ENCODE peak calls at places on chromosomes 7 and 10, in seven cellular contexts. B is AG10803, V is SK-N-SH, Y is uterus, N is PC-3, E is SK-N-MC, K is heart left ventricle. W is an unnamed sample.

GRCh38 chr10:64093304-64093703 is 572.1 kb downstream of the REEP3 start:
- DNase-seq in Y (no peak), V (no peak), N (no peak), E (no peak), B (no peak), K (no peak), W (no peak)

GRCh38 chr10:131310904-131311660 is 439 bp downstream of the TCERG1L start:
- DNase-seq in Y (no peak), V (no peak), B (no peak), K (no peak), N (no peak), E (no peak), W (no peak)

GRCh38 chr10:47374611-47375536 is 9.2 kb downstream of the ZNF488 start:
- DNase-seq in E (no peak), V (no peak), K (peak), Y (no peak), N (no peak), B (peak), W (peak)

GRCh38 chr10:118768041-118768933 is 13.5 kb upstream of the CACUL1 start:
- DNase-seq in E (no peak), N (peak), Y (no peak), V (peak), K (no peak), B (no peak), W (no peak)

GRCh38 chr10:11328264-11329054 is 283.0 kb downstream of the USP6NL start:
- DNase-seq in E (no peak), Y (no peak), V (no peak), K (no peak), B (peak), N (no peak), W (no peak)

GRCh38 chr10:95748349-95748748 is 7.6 kb upstream of the ENTPD1 start:
- DNase-seq in B (no peak), V (no peak), Y (no peak), E (no peak), K (no peak), N (no peak), W (no peak)

GRCh38 chr7:55240418-55241142 is 124.6 kb upstream of the LANCL2 start:
- DNase-seq in B (no peak), K (no peak), V (no peak), N (no peak), Y (no peak), E (no peak), W (no peak)

GRCh38 chr10:37549054-37549453 is 308.4 kb downstream of the ZNF248 start:
- DNase-seq in V (no peak), K (no peak), Y (no peak), N (no peak), B (no peak), E (no peak), W (no peak)

GRCh38 chr7:33669251-33669670 is 236.1 kb upstream of the BMPER start:
- DNase-seq in V (no peak), N (peak), B (no peak), E (no peak), Y (no peak), K (no peak), W (no peak)

GRCh38 chr10:113539789-113540188 is 13.1 kb upstream of the HABP2 start:
- DNase-seq in K (no peak), V (no peak), B (peak), E (no peak), N (peak), Y (peak), W (peak)

GRCh38 chr10:33066558-33067236 is 108.7 kb upstream of the ITGB1 start:
- DNase-seq in E (no peak), Y (no peak), V (no peak), K (no peak), B (peak), N (peak), W (no peak)

GRCh38 chr10:133109736-133110532 is 22.2 kb downstream of the ADGRA1 start:
- DNase-seq in V (no peak), N (peak), K (no peak), E (no peak), Y (no peak), B (no peak), W (no peak)

DNA sequence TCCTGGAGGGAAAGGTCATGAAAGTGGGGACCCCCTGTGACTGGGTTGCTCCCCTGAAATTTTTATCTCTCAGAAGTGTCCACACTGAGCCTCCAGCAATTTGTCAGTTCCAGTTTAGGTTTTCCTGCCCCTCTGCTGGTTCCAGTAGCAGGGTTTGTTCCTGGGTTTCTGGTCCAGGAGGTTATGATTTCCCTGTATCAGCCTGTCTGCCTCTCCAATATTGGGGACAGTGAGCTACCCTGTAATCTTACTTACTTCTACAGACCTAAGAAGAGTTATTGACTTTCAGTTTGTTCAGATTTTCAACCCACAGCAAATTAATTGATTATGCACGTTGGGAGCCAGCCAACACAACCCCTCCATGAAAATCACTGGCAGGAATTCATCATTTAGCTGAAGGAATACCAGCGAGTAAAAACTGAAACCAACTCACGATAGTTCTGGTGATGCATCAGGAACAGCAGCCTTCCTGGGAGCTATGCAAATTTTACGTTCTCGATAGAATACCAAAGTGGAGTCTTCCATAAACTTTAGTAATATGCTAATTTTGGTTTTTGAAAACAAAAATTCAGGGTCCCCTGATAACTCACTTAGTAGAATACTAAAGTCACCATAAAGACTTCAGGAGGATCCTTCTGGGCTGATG is 31.3 kb upstream of the IL15RA start:
- DNase-seq in E (no peak), K (no peak), Y (no peak), B (no peak), N (no peak), V (no peak), W (no peak)
- H3K4me3 ChIP-seq in E (no peak), K (no peak), Y (no peak), B (peak), N (no peak), V (no peak), W (no peak)

GRCh38 chr10:71243756-71244637 is 31.6 kb downstream of the UNC5B start:
- DNase-seq in N (peak), B (peak), V (no peak), E (no peak), K (no peak), Y (no peak), W (no peak)
- H3K4me3 ChIP-seq in N (no peak), B (peak), V (no peak), E (peak), K (no peak), Y (no peak), W (peak)

GRCh38 chr7:917255-918117 is 37.0 kb downstream of the ADAP1 start:
- DNase-seq in N (no peak), E (no peak), B (no peak), K (no peak), Y (no peak), V (no peak), W (no peak)
- H3K4me3 ChIP-seq in N (no peak), E (no peak), B (no peak), K (no peak), Y (no peak), V (no peak), W (no peak)

GRCh38 chr10:71715860-71716259 is 3.7 kb downstream of the C10orf105 start:
- DNase-seq in E (no peak), K (no peak), Y (no peak), N (no peak), V (no peak), B (no peak), W (no peak)

GRCh38 chr10:71713135-71714040 is 6.2 kb downstream of the C10orf105 start:
- DNase-seq in E (no peak), K (peak), V (no peak), N (no peak), Y (peak), B (peak), W (peak)

GRCh38 chr10:71714055-71714454 is 5.5 kb downstream of the C10orf105 start:
- DNase-seq in Y (no peak), B (no peak), N (no peak), K (no peak), E (no peak), V (no peak), W (no peak)

GRCh38 chr10:71715026-71715425 is 4.6 kb downstream of the C10orf105 start:
- DNase-seq in E (no peak), V (no peak), K (no peak), Y (no peak), B (no peak), N (no peak), W (no peak)

DNA sequence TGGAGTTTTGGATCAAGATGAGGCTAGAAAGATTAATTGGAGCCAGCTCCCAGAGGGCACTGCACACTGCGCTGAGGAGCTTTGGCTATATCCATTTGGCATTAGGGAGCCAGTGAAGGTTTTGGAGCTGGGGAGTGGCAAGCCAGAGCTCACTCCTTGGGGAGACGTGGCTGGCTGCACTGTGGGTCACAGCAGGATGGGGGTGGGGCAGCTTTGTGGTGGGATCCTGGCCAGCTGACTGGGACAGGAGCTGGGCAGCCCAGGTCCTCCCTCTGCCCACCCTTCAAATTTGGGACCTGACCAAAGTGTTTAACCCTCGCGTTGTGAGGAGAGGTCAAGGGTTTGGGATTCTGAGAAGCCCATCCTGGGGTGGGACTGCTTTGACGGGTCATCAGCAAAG is 5.0 kb downstream of the C10orf105 start:
- DNase-seq in V (no peak), N (no peak), K (no peak), Y (no peak), E (no peak), B (no peak), W (no peak)
- H3K4me3 ChIP-seq in V (no peak), N (no peak), K (no peak), Y (no peak), E (no peak), B (no peak), W (no peak)

DNA sequence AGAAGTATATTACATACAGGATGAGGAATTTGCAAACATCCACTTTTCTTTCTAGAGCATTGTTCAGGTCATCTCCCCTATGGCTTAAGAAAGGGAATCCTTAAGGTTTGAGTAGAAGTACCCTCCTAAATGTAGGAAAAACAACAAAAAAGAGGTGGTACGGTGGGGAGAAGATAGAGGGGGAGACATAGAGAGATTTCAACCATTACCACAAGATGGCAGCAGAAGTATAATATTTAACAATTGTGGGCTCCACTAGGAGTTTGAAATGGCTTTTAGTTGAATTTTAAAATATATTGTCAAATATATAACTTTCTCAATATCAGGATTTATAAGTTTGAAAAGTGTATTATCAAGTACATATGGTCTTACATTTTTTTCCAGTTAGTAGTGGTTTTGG is 72.7 kb upstream of the PRKG1 start:
- DNase-seq in Y (no peak), V (peak), N (peak), B (peak), E (no peak), K (no peak), W (peak)
- H3K4me3 ChIP-seq in Y (no peak), V (no peak), N (no peak), B (no peak), E (no peak), K (no peak), W (no peak)

DNA sequence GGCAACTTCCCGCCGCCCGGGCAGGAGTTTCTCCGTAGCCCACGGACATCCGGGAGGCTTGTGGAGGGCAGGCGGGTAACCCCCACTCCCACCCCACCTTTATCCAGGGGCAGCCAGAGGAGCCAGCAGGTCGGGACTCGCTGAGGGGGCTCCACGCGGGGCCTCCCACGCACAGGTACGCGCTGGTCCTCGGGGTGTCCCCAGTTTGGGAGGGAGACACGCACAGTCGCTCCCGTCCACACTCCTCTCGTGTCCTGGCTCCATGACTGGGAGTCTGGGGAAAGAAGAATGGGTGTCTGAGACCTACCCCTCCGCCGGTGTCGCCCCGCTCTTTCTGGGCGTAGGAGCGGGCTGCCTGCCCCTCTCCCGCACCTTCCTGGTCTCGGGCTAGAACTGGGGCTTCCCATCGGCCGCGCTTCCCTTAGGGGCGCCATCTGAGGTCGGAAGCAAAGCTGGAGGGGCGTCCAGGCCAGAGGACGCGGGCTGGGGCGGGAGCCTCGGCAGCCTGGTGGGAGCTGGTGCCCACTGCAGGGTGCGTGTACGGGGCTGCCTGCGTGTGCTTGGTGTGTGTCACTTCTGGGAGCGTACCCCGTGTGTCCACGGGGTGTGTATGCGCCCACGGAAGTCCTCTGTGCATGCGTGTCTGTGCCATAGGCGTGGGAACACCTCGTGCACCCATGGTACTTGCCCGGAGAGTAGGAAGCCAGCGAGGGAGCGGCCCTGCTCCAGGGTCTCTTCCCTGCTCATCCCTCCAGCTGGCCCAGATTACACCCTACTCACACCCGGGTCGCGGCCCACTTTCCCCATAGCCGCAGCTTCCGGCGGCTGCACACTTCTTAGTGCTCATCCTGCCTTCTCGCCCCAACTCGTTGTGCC is 73.0 kb upstream of the LEP start:
- DNase-seq in K (no peak), N (no peak), Y (no peak), E (no peak), B (no peak), V (peak), W (no peak)
- H3K4me3 ChIP-seq in K (peak), N (no peak), Y (no peak), E (peak), B (no peak), V (peak), W (peak)

DNA sequence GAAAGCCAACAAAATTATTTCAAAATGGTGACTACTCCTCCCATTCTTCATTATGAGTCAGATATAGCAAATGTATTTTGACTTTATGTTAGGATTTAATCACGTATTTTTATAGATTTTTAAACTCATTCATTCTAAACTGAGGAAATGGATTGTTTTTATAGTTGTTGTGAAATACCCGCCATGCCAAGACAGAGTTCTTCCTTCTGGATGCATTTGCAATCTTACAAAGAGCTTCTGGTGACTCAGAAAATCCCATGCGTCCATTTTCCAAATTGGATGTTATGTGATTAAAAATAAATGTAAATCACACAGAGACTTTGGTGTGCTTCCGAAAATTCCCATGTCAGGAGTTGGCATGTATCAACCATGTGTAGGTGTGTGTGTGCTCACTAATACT is 179.3 kb downstream of the TRIL start:
- DNase-seq in K (no peak), E (no peak), B (no peak), N (peak), V (no peak), Y (no peak), W (no peak)
- H3K4me3 ChIP-seq in K (no peak), E (no peak), B (no peak), N (no peak), V (no peak), Y (no peak), W (no peak)

DNA sequence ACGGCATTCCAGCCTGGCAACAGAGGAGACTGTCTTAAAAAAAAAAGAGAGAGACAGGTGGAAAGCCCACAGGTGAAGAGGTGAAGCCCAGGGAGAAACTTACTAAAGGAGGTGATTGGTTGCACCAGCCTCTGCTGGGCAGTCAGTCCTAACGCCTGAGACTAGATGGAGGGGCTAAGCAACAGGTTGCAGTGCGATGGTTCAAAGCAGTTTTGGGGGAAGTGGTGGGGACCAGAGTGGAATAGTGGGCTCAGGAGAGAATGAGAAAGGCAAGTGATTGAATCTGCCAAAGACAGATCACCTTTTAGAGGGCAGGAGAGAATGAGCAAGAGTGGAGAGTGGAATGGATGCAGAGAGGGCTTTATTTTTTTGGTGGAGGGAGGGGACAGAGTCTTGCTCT is 100.0 kb upstream of the KCTD7 start:
- DNase-seq in E (no peak), N (no peak), B (no peak), V (no peak), Y (no peak), K (no peak), W (no peak)
- H3K4me3 ChIP-seq in E (no peak), N (no peak), B (no peak), V (no peak), Y (no peak), K (no peak), W (no peak)